ENCODE peak calls at places on chromosomes 12 and 14, in nine cellular contexts. L is AG09309; R is activated CD4-positive, alpha-beta T cell treated with anti-CD3 and anti-CD28 coated beads for 4 hours; T is ovary; F is amniotic stem cell; Y is activated T-helper 1 cell treated with anti-CD3 and anti-CD28 coated beads, Interleukin-2, amount 50 U/mL, for 16 hours; X is hypothalamus; B is GM12892; J is CD4-positive, alpha-beta T cell. O is an unnamed sample.

GRCh38 chr12:109445224-109445623 is 31.9 kb downstream of the KCTD10 start:
- DNase-seq in L (peak), R (no peak), T (no peak), F (no peak), Y (no peak), X (no peak), B (no peak), J (no peak), O (no peak)

GRCh38 chr12:7602287-7602686 is 63.4 kb downstream of the APOBEC1 start:
- DNase-seq in L (peak), R (no peak), T (no peak), F (no peak), Y (no peak), X (no peak), B (no peak), J (no peak), O (no peak)

GRCh38 chr12:91222746-91223145 is 40.1 kb upstream of the DCN start:
- DNase-seq in L (no peak), R (no peak), T (no peak), F (no peak), Y (no peak), X (no peak), B (no peak), J (no peak), O (no peak)

GRCh38 chr12:108640802-108641445 is 7.2 kb upstream of the SELPLG start:
- DNase-seq in L (no peak), R (no peak), T (peak), F (no peak), Y (no peak), X (no peak), B (no peak), J (no peak), O (peak)

GRCh38 chr14:105931808-105932483 is 405.6 kb downstream of the TMEM121 start:
- DNase-seq in L (no peak), R (no peak), T (no peak), F (no peak), Y (no peak), X (no peak), B (no peak), J (no peak), O (peak)

GRCh38 chr12:65826513-65827171 is 2.4 kb downstream of the HMGA2 start:
- DNase-seq in L (peak), R (no peak), T (no peak), F (peak), Y (no peak), X (no peak), B (no peak), J (no peak), O (no peak)

GRCh38 chr14:105316563-105316941 is 2.0 kb downstream of the PACS2 start:
- DNase-seq in L (no peak), R (no peak), T (no peak), F (no peak), Y (no peak), X (no peak), B (no peak), J (no peak), O (no peak)

GRCh38 chr12:106918746-106919145 is 37.0 kb upstream of the TMEM263 start:
- DNase-seq in L (no peak), R (no peak), T (no peak), F (no peak), Y (no peak), X (no peak), B (no peak), J (no peak), O (no peak)

GRCh38 chr12:64781374-64782029 is 22.3 kb upstream of the GNS start:
- DNase-seq in L (no peak), R (no peak), T (no peak), F (no peak), Y (no peak), X (no peak), B (no peak), J (peak), O (no peak)

GRCh38 chr14:72699852-72700257 is 194.0 kb downstream of the DPF3 start:
- DNase-seq in L (peak), R (no peak), T (peak), F (peak), Y (no peak), X (no peak), B (no peak), J (no peak), O (no peak)

GRCh38 chr12:41576925-41577324 is 388.8 kb downstream of the PDZRN4 start:
- DNase-seq in L (no peak), R (no peak), T (no peak), F (no peak), Y (no peak), X (no peak), B (no peak), J (no peak), O (no peak)

GRCh38 chr14:71628433-71628832 is 303.8 kb upstream of the RGS6 start:
- DNase-seq in L (no peak), R (no peak), T (no peak), F (no peak), Y (no peak), X (no peak), B (no peak), J (no peak), O (no peak)

GRCh38 chr12:30732954-30733637 is 21.7 kb downstream of the CAPRIN2 start:
- DNase-seq in L (no peak), R (no peak), T (no peak), F (no peak), Y (no peak), X (no peak), B (no peak), J (no peak), O (no peak)

GRCh38 chr12:92363295-92364146 is 217.9 kb upstream of the BTG1 start:
- DNase-seq in L (no peak), R (peak), T (peak), F (no peak), Y (peak), X (peak), B (no peak), J (peak), O (no peak)

GRCh38 chr14:99028041-99028440 is 244.0 kb downstream of the BCL11B start:
- DNase-seq in L (no peak), R (no peak), T (no peak), F (no peak), Y (no peak), X (no peak), B (no peak), J (no peak), O (peak)

GRCh38 chr14:61477845-61478438 is 156.6 kb downstream of the PRKCH start:
- DNase-seq in L (no peak), R (no peak), T (no peak), F (no peak), Y (no peak), X (peak), B (no peak), J (no peak), O (peak)

GRCh38 chr12:115632323-115632722 is 645.2 kb downstream of the MED13L start:
- DNase-seq in L (no peak), R (no peak), T (no peak), F (no peak), Y (no peak), X (no peak), B (no peak), J (no peak), O (no peak)

GRCh38 chr12:79262938-79263337 is 398.4 kb downstream of the SYT1 start:
- DNase-seq in L (no peak), R (no peak), T (no peak), F (no peak), Y (no peak), X (no peak), B (no peak), J (no peak), O (no peak)

GRCh38 chr12:13390381-13390856 is 193.9 kb downstream of the EMP1 start:
- DNase-seq in L (peak), R (no peak), T (peak), F (peak), Y (no peak), X (peak), B (no peak), J (no peak), O (peak)

O was measured in coronary artery.